ENCODE peak calls at places on chromosomes 7 and 10, in eight cellular contexts. U is brain microvascular endothelial cell, Q is mammary epithelial cell, O is A673, M is prostate gland, S is GM23248, D is neural progenitor cell, B is AG04449. W is an unnamed sample.

GRCh38 chr7:117478796-117479479 is 887 bp upstream of the CFTR start:
- DNase-seq in S (no peak), Q (no peak), B (no peak), D (peak), U (no peak), O (no peak), M (no peak), W (no peak)

GRCh38 chr10:132357286-132358058 is 25.5 kb downstream of the LRRC27 start:
- DNase-seq in D (no peak), O (no peak), S (no peak), Q (no peak), B (no peak), M (no peak), U (no peak), W (no peak)

GRCh38 chr7:34083440-34083839 is 178.1 kb downstream of the BMPER start:
- DNase-seq in B (no peak), U (no peak), O (no peak), Q (no peak), S (no peak), D (no peak), M (no peak), W (no peak)

GRCh38 chr10:30231071-30231652 is 117.9 kb downstream of the MTPAP start:
- DNase-seq in S (no peak), O (no peak), B (no peak), Q (no peak), U (no peak), M (no peak), D (no peak), W (no peak)

GRCh38 chr10:34936061-34936460 is 121.0 kb upstream of the PARD3 start:
- DNase-seq in S (no peak), D (no peak), M (no peak), B (no peak), U (no peak), O (no peak), Q (no peak), W (no peak)

GRCh38 chr7:151897201-151897711 is 20.3 kb upstream of the PRKAG2 start:
- DNase-seq in U (no peak), D (peak), B (no peak), O (peak), S (no peak), Q (peak), M (no peak), W (no peak)

GRCh38 chr7:128056901-128057300 is 25.7 kb upstream of the LRRC4 start:
- DNase-seq in M (no peak), O (no peak), B (peak), S (peak), D (no peak), Q (no peak), U (peak), W (no peak)

GRCh38 chr7:77995717-77996116 is 197.1 kb downstream of the PHTF2 start:
- DNase-seq in U (no peak), D (peak), M (no peak), Q (no peak), B (no peak), O (peak), S (peak), W (no peak)

GRCh38 chr10:132421377-132422168 is 24.6 kb downstream of the PWWP2B start:
- DNase-seq in Q (no peak), B (no peak), M (peak), S (peak), D (peak), O (no peak), U (peak), W (no peak)

GRCh38 chr10:44911081-44911540 is at the start of gene TMEM72:
- DNase-seq in D (peak), B (no peak), S (no peak), Q (no peak), M (no peak), O (peak), U (no peak), W (peak)

GRCh38 chr7:76225379-76225778 is 23.7 kb downstream of the SRRM3 start:
- DNase-seq in Q (peak), M (no peak), D (peak), O (peak), B (no peak), U (no peak), S (peak), W (no peak)

GRCh38 chr10:110399163-110400094 is 94.7 kb upstream of the SMNDC1 start:
- DNase-seq in M (no peak), S (peak), D (no peak), Q (peak), U (peak), B (peak), O (peak), W (no peak)

GRCh38 chr7:141558544-141559183 is 7.5 kb downstream of the AGK start:
- DNase-seq in S (peak), M (no peak), Q (peak), O (no peak), U (peak), D (no peak), B (peak), W (no peak)

DNA sequence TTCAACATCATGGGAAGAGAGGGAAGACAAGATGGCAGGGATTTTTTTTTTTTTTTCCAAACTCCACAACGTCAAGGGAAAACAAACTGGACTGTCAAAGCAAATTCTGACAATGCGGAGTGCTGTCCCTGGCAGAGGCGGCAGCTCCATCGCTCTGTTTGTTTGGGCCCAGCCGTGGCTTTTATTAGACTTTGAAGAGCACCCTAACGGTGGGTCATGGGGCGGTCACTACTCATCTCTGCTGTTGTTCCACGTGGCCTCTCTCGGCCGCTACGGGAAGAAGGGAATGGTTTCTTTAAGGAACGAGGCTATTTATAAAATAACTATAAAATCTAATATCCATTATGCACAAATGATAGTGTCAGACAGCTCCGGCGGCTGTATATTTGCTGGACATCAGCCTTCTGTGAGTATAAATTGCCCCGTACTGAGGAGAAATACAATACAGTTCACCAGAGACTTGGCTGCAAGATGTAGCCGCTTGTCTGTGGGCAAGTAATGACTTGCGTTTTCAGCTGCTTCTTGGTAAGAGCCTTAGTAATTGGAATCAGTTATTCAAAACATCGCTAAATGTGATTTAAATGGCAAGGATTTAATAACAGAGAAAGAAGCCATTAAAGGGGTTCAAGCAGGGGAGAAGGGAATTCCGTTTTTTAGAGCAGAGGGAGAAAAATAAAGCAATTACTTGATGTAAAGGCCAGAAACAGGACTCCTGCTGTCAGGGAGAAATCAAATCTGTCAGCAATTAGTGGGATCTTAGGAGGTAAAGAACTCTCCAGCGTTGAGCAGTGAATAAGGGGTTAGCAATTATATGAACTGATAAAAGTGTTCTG is 61.7 kb upstream of the RAB11FIP2 start:
- DNase-seq in D (peak), S (peak), O (peak), U (peak), M (peak), Q (peak), B (peak), W (no peak)
- H3K4me3 ChIP-seq in D (no peak), S (peak), O (no peak), U (no peak), M (no peak), Q (no peak), B (no peak), W (no peak)

DNA sequence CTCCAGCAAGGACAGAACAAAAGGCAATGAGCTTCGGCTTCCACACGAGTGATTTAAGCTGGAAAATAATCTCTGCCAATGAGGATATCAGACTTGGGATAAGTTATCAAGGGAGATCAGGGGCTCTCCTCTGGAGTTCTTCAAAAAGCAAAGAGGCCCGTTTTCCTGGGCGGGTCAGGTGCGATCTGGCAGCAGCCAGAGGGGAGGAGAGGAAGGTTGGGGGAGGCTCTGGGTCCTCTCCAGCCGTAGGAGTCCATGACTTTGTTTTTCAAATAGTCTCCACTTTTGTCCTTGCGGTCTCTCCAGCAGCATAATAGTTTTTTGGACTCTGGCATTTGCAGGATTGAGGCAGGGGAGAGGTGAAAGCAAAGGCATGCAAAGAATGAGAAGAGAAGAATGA is 211.2 kb downstream of the SKIDA1 start:
- DNase-seq in S (no peak), U (no peak), D (peak), M (no peak), Q (no peak), O (no peak), B (no peak), W (no peak)
- H3K4me3 ChIP-seq in S (no peak), U (no peak), D (no peak), M (no peak), Q (no peak), O (no peak), B (no peak), W (no peak)

GRCh38 chr7:2523461-2523905 is 3.9 kb downstream of the LFNG start:
- DNase-seq in B (no peak), M (peak), O (no peak), U (no peak), S (no peak), Q (peak), D (peak), W (no peak)

GRCh38 chr7:2521952-2522591 is 2.5 kb downstream of the LFNG start:
- DNase-seq in O (peak), Q (peak), U (no peak), M (no peak), B (no peak), D (peak), S (peak), W (no peak)

GRCh38 chr7:2521341-2521745 is 1.8 kb downstream of the LFNG start:
- DNase-seq in B (no peak), M (no peak), S (no peak), D (peak), O (no peak), Q (no peak), U (no peak), W (no peak)

GRCh38 chr7:2523941-2524807 is 4.6 kb downstream of the LFNG start:
- DNase-seq in M (peak), D (peak), O (no peak), S (peak), Q (peak), U (no peak), B (no peak), W (peak)

DNA sequence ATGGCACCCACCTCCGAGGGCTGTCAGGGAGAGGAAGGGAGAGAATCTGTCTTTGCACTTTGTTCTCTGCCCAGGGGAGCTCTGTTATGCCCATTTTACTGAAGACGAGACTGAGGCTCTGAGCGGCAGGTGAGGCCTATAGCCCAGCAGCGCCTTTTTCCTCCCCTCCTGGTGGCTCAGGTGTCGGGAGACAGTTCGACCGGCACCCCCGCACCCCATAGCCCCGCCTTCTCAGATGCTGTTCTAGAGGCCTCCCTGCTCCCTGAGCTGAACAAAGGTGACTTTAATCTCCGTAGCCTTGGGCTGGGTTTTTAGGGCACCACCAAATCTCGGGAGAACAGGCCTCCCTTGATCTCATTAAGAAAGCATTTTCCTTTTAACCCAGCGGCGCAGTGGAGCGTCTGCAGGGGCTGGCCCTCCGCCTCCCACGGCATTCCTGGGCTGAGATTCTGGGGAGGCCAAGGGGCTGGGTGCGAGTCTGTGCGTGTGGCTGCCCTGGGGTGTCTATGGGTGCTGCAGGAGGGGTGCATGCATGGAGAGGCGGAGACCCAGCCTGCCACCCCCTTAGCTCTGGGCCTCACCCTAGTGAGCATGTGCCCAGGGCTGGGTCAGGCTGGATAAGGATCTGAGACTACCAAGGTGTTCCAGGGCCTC is 3.3 kb downstream of the LFNG start:
- DNase-seq in U (peak), S (peak), O (peak), Q (peak), D (peak), M (peak), B (no peak), W (no peak)
- H3K4me3 ChIP-seq in U (peak), S (no peak), O (no peak), Q (peak), D (peak), M (peak), B (no peak), W (no peak)

GRCh38 chr7:22653981-22654380 is 73.0 kb upstream of the IL6 start:
- DNase-seq in D (no peak), U (no peak), B (no peak), M (no peak), S (no peak), O (no peak), Q (no peak), W (no peak)

GRCh38 chr7:22657479-22657878 is 69.5 kb upstream of the IL6 start:
- DNase-seq in S (no peak), Q (no peak), U (no peak), B (no peak), O (no peak), D (no peak), M (no peak), W (no peak)

GRCh38 chr7:22655781-22656180 is 71.2 kb upstream of the IL6 start:
- DNase-seq in O (no peak), M (no peak), S (no peak), D (no peak), Q (no peak), U (no peak), B (no peak), W (no peak)

GRCh38 chr7:22651534-22652243 is 75.3 kb upstream of the IL6 start:
- DNase-seq in M (no peak), U (peak), O (peak), Q (peak), B (no peak), D (no peak), S (peak), W (no peak)

GRCh38 chr7:22654836-22655235 is 72.2 kb upstream of the IL6 start:
- DNase-seq in S (peak), M (no peak), Q (no peak), B (no peak), U (no peak), O (no peak), D (no peak), W (no peak)
- H3K4me3 ChIP-seq in S (no peak), M (no peak), Q (no peak), B (no peak), U (no peak), O (no peak), D (no peak), W (no peak)

GRCh38 chr7:74216361-74216761 is 6.6 kb downstream of the LAT2 start:
- DNase-seq in D (no peak), B (no peak), U (no peak), Q (no peak), M (no peak), O (no peak), S (no peak), W (no peak)
- H3K4me3 ChIP-seq in D (no peak), B (no peak), U (no peak), Q (no peak), M (no peak), O (no peak), S (no peak), W (no peak)

GRCh38 chr10:98045785-98046389 is 15.5 kb upstream of the CRTAC1 start:
- DNase-seq in Q (peak), B (no peak), O (peak), U (peak), M (peak), D (peak), S (peak), W (peak)

GRCh38 chr10:98041352-98042043 is 11.1 kb upstream of the CRTAC1 start:
- DNase-seq in Q (peak), S (peak), D (peak), M (peak), U (peak), O (peak), B (no peak), W (peak)

GRCh38 chr10:98047009-98047741 is 16.8 kb upstream of the CRTAC1 start:
- DNase-seq in S (no peak), O (no peak), D (no peak), B (no peak), U (no peak), Q (no peak), M (no peak), W (no peak)
- H3K4me3 ChIP-seq in S (no peak), O (no peak), D (no peak), B (no peak), U (no peak), Q (no peak), M (no peak), W (no peak)

GRCh38 chr7:50782376-50783208 is at the start of gene GRB10:
- DNase-seq in O (no peak), M (no peak), B (no peak), Q (no peak), S (peak), D (peak), U (no peak), W (no peak)
- H3K4me3 ChIP-seq in O (no peak), M (peak), B (peak), Q (peak), S (peak), D (peak), U (peak), W (peak)

GRCh38 chr10:80498833-80499671 is 38.6 kb upstream of the SH2D4B start:
- DNase-seq in O (peak), B (peak), U (peak), S (peak), D (no peak), M (peak), Q (peak), W (peak)
- H3K4me3 ChIP-seq in O (no peak), B (no peak), U (no peak), S (no peak), D (no peak), M (no peak), Q (no peak), W (no peak)

DNA sequence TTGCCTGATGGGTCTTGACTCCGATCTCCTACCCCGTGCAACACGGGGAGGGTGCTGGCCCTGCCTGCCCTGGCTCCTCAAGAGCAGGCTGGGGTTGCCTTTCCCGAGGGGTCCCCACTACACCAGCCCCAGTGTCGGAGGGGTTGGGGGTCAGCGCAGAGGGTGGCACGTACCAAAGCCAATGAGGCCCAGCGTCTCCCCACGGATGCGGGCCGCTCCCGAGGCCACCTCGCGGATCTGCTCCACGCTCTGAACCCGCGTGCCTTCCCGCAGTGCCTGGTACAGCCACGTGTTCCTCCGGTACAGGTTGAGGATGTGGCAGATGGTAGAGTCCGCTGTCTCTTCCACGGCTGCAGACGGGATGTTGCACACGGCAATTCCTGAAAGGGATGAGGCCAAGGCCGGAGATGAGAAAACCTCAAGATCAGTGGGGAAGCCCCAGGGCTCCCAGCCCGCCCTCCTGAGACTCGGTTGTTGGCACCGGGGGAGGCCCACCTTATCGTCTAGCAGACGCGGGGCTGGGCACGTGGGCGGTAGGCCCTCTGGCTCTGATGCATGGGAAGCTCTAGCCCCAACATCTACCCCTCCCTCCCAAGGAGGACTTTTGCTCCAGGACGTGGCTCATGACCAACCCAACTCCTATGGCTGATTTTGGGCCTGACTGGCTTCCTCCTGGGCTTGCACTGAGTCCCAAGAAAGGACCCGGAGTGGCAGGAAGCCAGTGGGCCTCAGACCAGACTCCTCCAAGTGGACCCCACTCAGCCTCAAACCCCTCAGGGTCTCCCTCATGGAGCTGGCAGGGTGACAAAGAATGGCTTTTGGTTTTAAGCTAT is 56.1 kb downstream of the ZRANB1 start:
- DNase-seq in U (no peak), Q (no peak), S (no peak), O (no peak), M (no peak), D (no peak), B (no peak), W (no peak)
- H3K4me3 ChIP-seq in U (no peak), Q (no peak), S (no peak), O (no peak), M (no peak), D (no peak), B (no peak), W (no peak)

GRCh38 chr7:43199333-43199732 is 86.9 kb downstream of the HECW1 start:
- DNase-seq in S (peak), O (peak), M (no peak), U (no peak), Q (no peak), B (no peak), D (no peak), W (no peak)
- H3K4me3 ChIP-seq in S (peak), O (no peak), M (no peak), U (no peak), Q (no peak), B (no peak), D (no peak), W (no peak)